ENCODE peak calls at places on chromosome X, in six cellular contexts. A is GM12878, V is SK-N-SH, Z is K562, J is HCT116, D is H1. U is an unnamed sample.

GRCh38 chrX:39855748-39856129 is 242.0 kb downstream of the BCOR start:
- DNase-seq in A (peak; percentile 77), J (peak; percentile 19), Z (peak; percentile 79), V (no peak), D (no peak), U (no peak)

GRCh38 chrX:65985922-65986588 is 53.8 kb downstream of the VSIG4 start:
- DNase-seq in D (no peak), J (peak; percentile 57), V (peak; percentile 15), Z (peak; percentile 70), A (peak; percentile 55), U (peak; percentile 24)

GRCh38 chrX:69066966-69067525 is 98.2 kb downstream of the PJA1 start:
- DNase-seq in A (no peak), V (no peak), J (no peak), D (no peak), Z (no peak), U (no peak)

GRCh38 chrX:37578045-37578444 is 6.6 kb downstream of the LANCL3 start:
- DNase-seq in A (no peak), Z (no peak), D (no peak), V (no peak), J (no peak), U (no peak)

GRCh38 chrX:141176586-141177451 is at the start of gene LDOC1:
- DNase-seq in V (peak; percentile 92), J (no peak), D (peak; percentile 70), Z (peak; percentile 30), A (no peak), U (no peak)

GRCh38 chrX:66633541-66633940 is 5.3 kb downstream of the EDA2R start:
- DNase-seq in D (no peak), Z (no peak), J (no peak), A (no peak), V (no peak), U (no peak)

GRCh38 chrX:1480082-1480785 is 27.5 kb upstream of the ASMTL start:
- DNase-seq in Z (no peak), D (no peak), J (no peak), V (no peak), A (no peak), U (no peak)

GRCh38 chrX:153032397-153033118 is 23.7 kb upstream of the PNMA3 start:
- DNase-seq in A (no peak), V (peak; percentile 89), D (no peak), J (peak; percentile 21), Z (peak; percentile 77), U (no peak)

GRCh38 chrX:24673424-24673823 is 20.3 kb upstream of the POLA1 start:
- DNase-seq in Z (no peak), J (no peak), D (no peak), A (no peak), V (no peak), U (no peak)

GRCh38 chrX:26032141-26032917 is 105.8 kb upstream of the MAGEB18 start:
- DNase-seq in J (no peak), Z (no peak), V (no peak), A (no peak), D (no peak), U (no peak)

GRCh38 chrX:4239650-4240540 is 526.4 kb upstream of the PRKX start:
- DNase-seq in D (no peak), J (no peak), V (no peak), Z (no peak), A (no peak), U (no peak)
- TF ChIP-seq POLR2AphosphoS5 in D (no peak), J (no peak), V (no peak), Z (no peak), A (no peak), U (no peak)

DNA sequence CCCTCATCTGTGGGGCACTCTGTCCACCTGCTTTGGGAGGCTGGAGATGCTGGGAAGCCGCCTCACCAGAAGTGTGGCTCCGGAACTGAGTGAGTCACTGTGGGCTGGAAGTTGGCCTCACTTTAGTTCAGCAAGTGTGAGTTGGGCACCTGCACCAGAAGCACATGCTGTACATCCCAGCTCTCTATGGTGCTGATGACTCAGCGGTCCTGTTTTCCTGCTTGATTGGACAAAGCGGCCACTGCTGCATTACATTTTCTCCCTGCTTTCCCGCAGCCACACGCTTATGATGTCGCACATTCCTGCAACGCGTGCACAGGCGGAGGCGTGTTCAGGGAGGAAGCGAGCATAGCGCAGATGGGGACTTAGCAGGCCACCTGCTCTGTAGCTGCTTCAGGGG is 26.8 kb upstream of the CLDN34 start:
- DNase-seq in A (no peak), D (no peak), Z (no peak), V (no peak), J (no peak), U (no peak)
- TF ChIP-seq SIN3A in A (no peak), D (no peak), Z (no peak), V (no peak), J (no peak), U (no peak)

DNA sequence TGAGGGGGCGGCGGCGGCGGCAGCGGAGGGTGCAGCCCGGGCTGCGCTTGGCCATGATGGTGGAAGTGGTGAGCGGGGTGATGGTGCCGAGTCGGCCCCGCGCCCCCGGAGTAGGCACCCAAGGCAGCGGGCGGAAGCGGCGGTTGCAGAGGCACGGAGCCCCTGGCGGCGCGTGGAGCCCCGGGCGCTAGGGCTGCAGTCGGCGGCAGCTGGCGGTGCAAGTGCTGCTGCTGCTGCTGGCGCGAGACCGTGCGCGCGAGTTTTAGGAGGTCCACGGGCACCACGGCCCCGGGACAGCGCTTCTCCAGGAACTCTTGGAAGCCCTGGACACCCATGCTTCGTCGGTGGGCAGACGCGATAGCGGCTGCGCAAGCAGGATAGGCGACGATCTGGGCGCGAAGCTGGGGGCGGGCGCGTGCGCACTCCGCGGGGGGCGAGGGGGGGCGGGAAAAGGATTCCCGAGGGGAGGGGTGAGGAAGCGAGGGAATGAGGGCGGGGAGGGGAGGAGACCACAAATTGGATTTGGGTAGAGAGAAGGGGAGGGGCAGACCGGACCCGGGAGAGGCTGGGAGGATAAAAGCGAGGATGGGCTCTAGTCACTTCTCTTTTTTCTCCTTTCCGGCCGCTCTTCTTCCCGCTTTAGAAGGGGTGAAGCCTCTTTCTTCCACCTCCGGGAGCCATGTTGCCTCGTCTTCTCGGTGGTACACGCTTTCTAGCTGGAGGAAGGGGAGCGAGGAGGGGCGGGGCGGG is at the start of gene FAM120C:
- DNase-seq in J (peak; percentile 56), V (peak; percentile 92), Z (peak; percentile 86), A (peak; percentile 40), D (no peak), U (no peak)
- TF ChIP-seq POLR2AphosphoS5 in J (peak; percentile 41), V (peak; percentile 61), Z (no peak), A (peak; percentile 10), D (peak; percentile 37), U (peak; percentile 36)

GRCh38 chrX:23312136-23312535 is 22.5 kb upstream of the PTCHD1 start:
- DNase-seq in Z (no peak), J (no peak), D (no peak), A (no peak), V (no peak), U (no peak)

GRCh38 chrX:23317799-23318724 is 16.6 kb upstream of the PTCHD1 start:
- DNase-seq in A (no peak), J (no peak), V (peak; percentile 69), Z (peak; percentile 68), D (no peak), U (peak; percentile 39)
- TF ChIP-seq SIN3A in A (no peak), J (no peak), V (no peak), Z (no peak), D (no peak), U (no peak)

GRCh38 chrX:3711331-3711917 is 2.0 kb downstream of the PRKX start:
- DNase-seq in J (no peak), D (no peak), V (no peak), Z (peak; percentile 41), A (peak; percentile 11), U (no peak)
- TF ChIP-seq POLR2AphosphoS5 in J (no peak), D (no peak), V (no peak), Z (no peak), A (no peak), U (no peak)

GRCh38 chrX:150712619-150713018 is 19.4 kb downstream of the MTMR1 start:
- DNase-seq in J (no peak), A (no peak), V (no peak), Z (no peak), D (no peak), U (no peak)
- TF ChIP-seq SIN3A in J (no peak), A (no peak), V (no peak), Z (no peak), D (no peak), U (no peak)

GRCh38 chrX:73468376-73468775 is 21.5 kb downstream of the CDX4 start:
- DNase-seq in D (no peak), Z (no peak), V (no peak), A (no peak), J (no peak), U (no peak)
- TF ChIP-seq POLR2AphosphoS5 in D (no peak), Z (no peak), V (no peak), A (no peak), J (no peak), U (no peak)

DNA sequence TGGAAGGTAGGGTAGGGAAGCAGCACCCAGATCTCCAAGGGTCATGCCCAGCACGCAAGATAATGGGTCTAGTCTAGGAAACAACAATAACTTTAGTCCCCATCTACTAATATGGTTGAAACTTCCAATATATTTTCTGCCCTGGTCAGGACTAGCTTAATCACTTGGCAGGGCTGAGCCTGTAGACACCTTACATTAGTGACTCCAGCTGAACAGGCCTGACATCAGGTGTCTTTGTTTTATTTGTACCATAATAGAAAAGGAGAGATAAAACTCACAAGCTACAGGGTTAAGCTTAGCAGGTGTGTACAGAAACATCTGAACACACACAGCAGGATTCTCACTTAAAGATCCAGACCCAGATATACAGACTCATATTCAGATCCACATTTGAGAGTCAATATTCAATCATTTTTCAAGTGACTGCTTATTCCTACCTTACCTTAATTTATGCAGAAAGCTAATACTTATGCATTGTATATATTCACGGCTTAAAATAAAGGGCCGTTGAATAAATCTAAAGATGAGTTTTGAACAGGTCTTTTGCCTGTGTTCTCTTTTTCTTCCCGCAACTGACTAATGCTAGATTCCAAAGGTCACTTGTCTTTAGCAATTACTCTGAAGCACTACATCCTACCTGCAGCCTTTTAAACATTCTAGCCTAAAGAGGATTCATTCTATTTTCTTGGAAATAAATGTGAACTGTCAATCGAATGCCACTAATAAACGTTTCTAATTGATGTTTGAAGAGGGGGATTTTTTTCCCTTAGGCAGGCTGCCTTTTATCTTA is 745.3 kb downstream of the RPA4 start:
- DNase-seq in V (no peak), D (no peak), J (no peak), Z (no peak), A (no peak), U (no peak)
- TF ChIP-seq SIN3A in V (no peak), D (no peak), J (no peak), Z (no peak), A (no peak), U (no peak)

DNA sequence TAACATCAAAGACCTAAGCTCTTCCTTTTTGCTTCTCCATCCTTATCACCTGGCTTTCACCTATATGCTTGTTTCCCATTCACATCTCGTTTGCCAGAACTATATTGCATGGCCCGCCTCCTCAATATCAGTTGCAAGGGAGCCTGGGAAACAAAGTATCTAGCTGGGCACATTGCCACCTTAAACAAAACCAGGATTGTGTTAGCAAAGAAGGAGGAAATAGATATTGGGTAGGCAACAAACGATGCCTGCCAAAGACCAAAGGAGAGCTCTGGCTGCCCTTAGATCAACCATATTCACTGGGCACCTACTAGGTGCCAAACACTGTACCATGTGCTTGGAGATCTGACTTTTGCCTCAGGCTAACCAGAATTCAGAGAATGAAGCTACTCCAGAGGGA is 107.5 kb downstream of the GRIA3 start:
- DNase-seq in V (peak; percentile 3), Z (no peak), D (no peak), A (no peak), J (no peak), U (no peak)
- TF ChIP-seq POLR2AphosphoS5 in V (no peak), Z (no peak), D (no peak), A (no peak), J (no peak), U (no peak)